ENCODE peak calls at places on chromosomes 7 and 10, in six cellular contexts. One of them, this sample, is unnamed.

GRCh38 chr7:44073664-44074348 is 8.4 kb upstream of the PGAM2 start:
- DNase-seq in NCI-H2081: no peak
- DNase-seq in putamen: peak
- DNase-seq in cardiac muscle cell: no peak
- DNase-seq in Ammon's horn: peak
- DNase-seq in ecto neural progenitor cell: no peak
- DNase-seq in this sample: no peak

GRCh38 chr7:156474241-156474743 is 166.3 kb upstream of the RNF32 start:
- DNase-seq in putamen: no peak
- DNase-seq in cardiac muscle cell: no peak
- DNase-seq in NCI-H2081: no peak
- DNase-seq in ecto neural progenitor cell: no peak
- DNase-seq in Ammon's horn: no peak
- DNase-seq in this sample: no peak

GRCh38 chr10:54826994-54827560 is 26.0 kb upstream of the PCDH15 start:
- DNase-seq in putamen: no peak
- DNase-seq in cardiac muscle cell: no peak
- DNase-seq in ecto neural progenitor cell: no peak
- DNase-seq in Ammon's horn: no peak
- DNase-seq in NCI-H2081: no peak
- DNase-seq in this sample: no peak

GRCh38 chr7:44530990-44531389 is 10.1 kb downstream of the NPC1L1 start:
- DNase-seq in ecto neural progenitor cell: peak
- DNase-seq in putamen: no peak
- DNase-seq in cardiac muscle cell: no peak
- DNase-seq in Ammon's horn: no peak
- DNase-seq in NCI-H2081: no peak
- DNase-seq in this sample: no peak

GRCh38 chr10:90642136-90642535 is 215.7 kb downstream of the HTR7 start:
- DNase-seq in ecto neural progenitor cell: no peak
- DNase-seq in Ammon's horn: no peak
- DNase-seq in putamen: no peak
- DNase-seq in NCI-H2081: no peak
- DNase-seq in cardiac muscle cell: no peak
- DNase-seq in this sample: no peak

GRCh38 chr10:60611291-60611747 is 167.0 kb upstream of the CDK1 start:
- DNase-seq in NCI-H2081: no peak
- DNase-seq in putamen: peak
- DNase-seq in cardiac muscle cell: no peak
- DNase-seq in ecto neural progenitor cell: no peak
- DNase-seq in Ammon's horn: no peak
- DNase-seq in this sample: no peak

GRCh38 chr10:78451592-78451991 is 417.9 kb downstream of the RPS24 start:
- DNase-seq in NCI-H2081: peak
- DNase-seq in putamen: no peak
- DNase-seq in ecto neural progenitor cell: peak
- DNase-seq in Ammon's horn: no peak
- DNase-seq in cardiac muscle cell: no peak
- DNase-seq in this sample: peak

GRCh38 chr10:12164085-12164484 is 31.6 kb downstream of the NUDT5 start:
- DNase-seq in ecto neural progenitor cell: no peak
- DNase-seq in Ammon's horn: no peak
- DNase-seq in putamen: no peak
- DNase-seq in cardiac muscle cell: no peak
- DNase-seq in NCI-H2081: no peak
- DNase-seq in this sample: no peak

GRCh38 chr10:86888585-86889381 is 68.6 kb downstream of the MMRN2 start:
- DNase-seq in cardiac muscle cell: peak
- DNase-seq in NCI-H2081: no peak
- DNase-seq in Ammon's horn: no peak
- DNase-seq in putamen: no peak
- DNase-seq in ecto neural progenitor cell: no peak
- DNase-seq in this sample: no peak

GRCh38 chr10:91465261-91465660 is 55.1 kb downstream of the HECTD2 start:
- DNase-seq in cardiac muscle cell: no peak
- DNase-seq in NCI-H2081: no peak
- DNase-seq in putamen: no peak
- DNase-seq in Ammon's horn: no peak
- DNase-seq in ecto neural progenitor cell: no peak
- DNase-seq in this sample: no peak